ENCODE peak calls at places on chromosomes 4 and X, in seven cellular contexts. L is HCT116, W is GM12878, P is HepG2, Y is K562, Q is SK-N-SH, A is H1. J is an unnamed sample.

GRCh38 chr4:8844976-8845690 is 26.5 kb downstream of the HMX1 start:
- DNase-seq in P (no peak), Y (no peak), W (no peak), L (no peak), Q (peak; percentile 5), A (no peak), J (no peak)

GRCh38 chr4:101345596-101346311 is 1.6 kb downstream of the PPP3CA start:
- DNase-seq in A (no peak), Q (peak; percentile 83), L (no peak), P (peak; percentile 31), W (no peak), Y (peak; percentile 43), J (peak; percentile 57)

GRCh38 chr4:11011249-11011648 is 326.7 kb upstream of the CLNK start:
- DNase-seq in L (no peak), A (no peak), W (no peak), Y (no peak), P (no peak), Q (no peak), J (peak; percentile 89)

GRCh38 chr4:90842960-90843359 is 715.8 kb downstream of the CCSER1 start:
- DNase-seq in P (peak; percentile 85), Q (no peak), Y (no peak), W (peak; percentile 49), A (no peak), L (no peak), J (no peak)

GRCh38 chr4:141807073-141807472 is 170.7 kb downstream of the IL15 start:
- DNase-seq in Q (no peak), L (no peak), A (no peak), Y (no peak), P (no peak), W (no peak), J (no peak)

GRCh38 chr4:85873566-85873965 is 398.6 kb downstream of the ARHGAP24 start:
- DNase-seq in Q (no peak), P (no peak), L (no peak), W (no peak), Y (no peak), A (no peak), J (no peak)

GRCh38 chr4:125388653-125389052 is 73.9 kb downstream of the FAT4 start:
- DNase-seq in P (no peak), A (no peak), L (no peak), W (no peak), Q (no peak), Y (no peak), J (no peak)

GRCh38 chrX:50893466-50893865 is 17.1 kb upstream of the BMP15 start:
- DNase-seq in W (no peak), A (no peak), Y (no peak), P (no peak), L (no peak), Q (no peak), J (peak; percentile 9)

GRCh38 chrX:13690836-13691235 is 1.9 kb downstream of the RAB9A start:
- DNase-seq in A (no peak), Q (no peak), Y (no peak), L (no peak), W (no peak), P (no peak), J (no peak)

GRCh38 chrX:24694825-24695224 is 1.1 kb downstream of the POLA1 start:
- DNase-seq in P (no peak), A (no peak), W (no peak), L (no peak), Y (no peak), Q (no peak), J (no peak)

GRCh38 chr4:186149872-186150271 is 41.5 kb upstream of the CYP4V2 start:
- DNase-seq in P (peak; percentile 39), L (no peak), Q (no peak), W (no peak), Y (no peak), A (peak; percentile 49), J (no peak)

GRCh38 chrX:126552313-126553022 is at the start of gene DCAF12L1:
- DNase-seq in L (no peak), Q (no peak), W (no peak), A (no peak), Y (no peak), P (no peak), J (no peak)
- TF ChIP-seq JUND in L (no peak), Q (no peak), W (no peak), A (no peak), Y (no peak), P (no peak), J (no peak)

DNA sequence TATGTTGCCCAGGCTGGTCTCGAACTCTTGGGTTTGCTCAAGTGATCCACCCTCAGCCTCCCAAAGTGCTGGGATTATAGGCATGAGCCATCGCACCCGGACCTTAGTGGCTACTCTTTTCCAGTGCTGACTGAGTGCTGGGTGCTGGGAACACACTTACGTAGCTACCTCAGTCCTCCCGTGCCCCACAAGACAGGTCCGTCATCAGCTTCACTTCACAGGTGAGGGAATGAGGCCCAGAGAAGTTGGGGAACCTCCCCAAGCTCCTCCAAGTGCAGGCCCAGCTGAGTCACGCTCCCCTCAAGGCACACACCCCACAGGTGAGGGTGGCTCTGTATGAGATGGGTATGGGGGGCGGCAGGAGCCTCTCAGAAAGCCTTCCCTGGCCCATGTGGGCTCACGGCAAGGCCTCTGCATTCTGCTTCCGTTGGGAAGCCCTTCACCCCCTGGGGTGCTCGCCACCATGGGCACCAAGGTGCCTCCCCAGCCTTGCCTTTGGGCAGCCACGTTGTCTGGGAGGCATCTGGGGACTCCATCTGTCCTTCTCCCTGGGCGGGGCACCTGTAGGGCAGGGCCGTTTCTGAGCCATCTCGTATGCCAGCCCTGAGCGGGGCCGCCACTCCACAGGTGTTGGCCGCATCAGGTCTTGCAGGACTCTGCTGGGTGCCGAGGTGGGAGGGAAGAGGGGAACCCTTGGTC is 28.4 kb downstream of the NSG1 start:
- DNase-seq in Q (no peak), P (no peak), W (no peak), A (no peak), L (no peak), Y (no peak), J (no peak)
- TF ChIP-seq JUND in Q (no peak), P (no peak), W (no peak), A (no peak), L (no peak), Y (no peak), J (no peak)

GRCh38 chrX:17442898-17443297 is 67.9 kb downstream of the NHS start:
- DNase-seq in Y (no peak), L (no peak), Q (no peak), P (no peak), A (no peak), W (no peak), J (no peak)
- TF ChIP-seq JUND in Y (no peak), L (no peak), Q (no peak), P (no peak), A (no peak), W (no peak), J (no peak)

GRCh38 chr4:1769692-1770091 is 23.4 kb upstream of the FGFR3 start:
- DNase-seq in P (no peak), Y (no peak), A (no peak), W (no peak), Q (no peak), L (no peak), J (no peak)
- TF ChIP-seq JUND in P (no peak), Y (no peak), A (no peak), W (no peak), Q (no peak), L (no peak), J (no peak)

GRCh38 chr4:47184071-47184470 is 152.7 kb downstream of the GABRB1 start:
- DNase-seq in P (no peak), Q (no peak), W (no peak), Y (no peak), A (no peak), L (no peak), J (no peak)

GRCh38 chr4:47193179-47193578 is 161.8 kb downstream of the GABRB1 start:
- DNase-seq in A (no peak), Y (no peak), W (no peak), L (no peak), P (no peak), Q (no peak), J (no peak)

DNA sequence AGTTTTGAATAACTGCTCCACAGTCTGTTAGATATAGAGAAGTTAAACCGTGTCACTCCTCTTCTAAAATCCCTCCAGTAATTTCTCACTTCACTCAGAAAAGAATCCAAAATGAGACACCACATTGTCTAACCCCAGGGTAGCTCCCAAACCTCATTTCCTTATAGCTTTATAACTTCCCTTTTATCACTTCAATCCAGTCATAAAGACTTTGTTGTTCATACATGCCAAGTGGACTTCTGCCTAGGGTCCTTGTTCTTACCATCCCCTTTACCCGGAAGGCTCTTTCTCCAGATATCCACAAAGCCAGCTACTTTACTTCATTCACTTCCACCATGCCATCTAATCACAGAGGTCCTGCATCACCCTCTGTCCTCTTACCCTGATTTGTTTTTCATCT is 156.2 kb downstream of the GABRB1 start:
- DNase-seq in Q (no peak), L (no peak), Y (no peak), P (no peak), A (no peak), W (no peak), J (no peak)
- TF ChIP-seq JUND in Q (no peak), L (no peak), Y (no peak), P (no peak), A (no peak), W (no peak), J (no peak)

GRCh38 chr4:74838746-74839370 is 44.5 kb upstream of the BTC start:
- DNase-seq in Y (no peak), A (no peak), P (no peak), Q (no peak), W (no peak), L (no peak), J (no peak)
- TF ChIP-seq JUND in Y (no peak), A (no peak), P (no peak), Q (no peak), W (no peak), L (no peak), J (no peak)

DNA sequence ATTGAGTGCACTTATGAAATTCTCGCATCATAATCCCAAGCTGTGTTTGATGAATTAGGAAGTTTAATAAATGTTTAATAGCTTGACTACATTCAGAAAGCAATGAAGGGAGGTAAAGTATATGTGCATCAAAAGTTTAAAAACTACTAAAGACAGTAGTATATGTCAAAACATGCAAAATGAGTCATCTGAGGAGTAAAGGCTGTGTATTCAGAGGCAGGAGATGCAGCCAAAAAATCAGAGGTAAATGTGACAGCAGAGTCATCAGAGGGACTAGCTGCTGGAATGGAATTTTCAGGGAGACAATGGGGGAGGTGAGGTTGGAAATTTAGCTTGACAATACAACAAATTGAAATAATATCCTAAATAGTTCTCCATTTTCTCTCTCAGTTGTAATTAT is 127.0 kb upstream of the FUNDC1 start:
- DNase-seq in L (no peak), W (no peak), Q (no peak), Y (no peak), A (no peak), P (no peak), J (no peak)
- TF ChIP-seq JUND in L (no peak), W (no peak), Q (no peak), Y (no peak), A (no peak), P (no peak), J (no peak)

J was measured in T47D.